ENCODE peak calls at places on chromosomes 5 and 9, in nine cellular contexts. E, V, T, U, G, P, W, D and Q are unnamed samples.

GRCh38 chr9:81737871-81738507 is 48.6 kb upstream of the TLE1 start:
- DNase-seq in P (peak), E (peak), G (no peak), T (no peak), V (no peak), W (no peak), U (peak), D (peak), Q (no peak)

GRCh38 chr9:137110147-137110910 is 4.2 kb downstream of the DPP7 start:
- DNase-seq in P (no peak), E (no peak), U (no peak), D (no peak), G (no peak), T (peak), V (no peak), W (no peak), Q (no peak)

GRCh38 chr5:61805101-61805500 is 473.0 kb downstream of the ZSWIM6 start:
- DNase-seq in W (no peak), V (no peak), E (peak), P (no peak), U (peak), T (no peak), G (no peak), D (peak), Q (no peak)

GRCh38 chr5:35776757-35777156 is 79.9 kb upstream of the IL7R start:
- DNase-seq in W (no peak), G (no peak), V (no peak), P (no peak), D (peak), E (no peak), U (no peak), T (no peak), Q (no peak)

GRCh38 chr5:32522429-32523143 is 62.8 kb upstream of the SUB1 start:
- DNase-seq in U (peak), T (no peak), W (peak), G (no peak), P (no peak), E (peak), V (no peak), D (no peak), Q (no peak)

GRCh38 chr9:80995759-80996158 is 693.6 kb downstream of the TLE1 start:
- DNase-seq in D (peak), P (no peak), V (no peak), E (peak), T (no peak), W (no peak), G (no peak), U (peak), Q (no peak)

GRCh38 chr9:76372345-76372744 is 21.9 kb downstream of the RFK start:
- DNase-seq in D (no peak), E (peak), V (no peak), W (no peak), P (no peak), G (no peak), T (no peak), U (no peak), Q (no peak)

GRCh38 chr5:154333016-154333415 is 112.8 kb upstream of the SAP30L start:
- DNase-seq in V (no peak), P (no peak), T (no peak), U (no peak), D (no peak), W (no peak), G (no peak), E (no peak), Q (no peak)

GRCh38 chr5:131211669-131212068 is 40.9 kb downstream of the LYRM7 start:
- DNase-seq in E (no peak), P (no peak), T (no peak), V (no peak), W (no peak), U (no peak), G (no peak), D (no peak), Q (no peak)

GRCh38 chr5:181160144-181160754 is 12.9 kb downstream of the OR2V2 start:
- DNase-seq in T (peak), G (peak), E (peak), W (no peak), D (no peak), V (peak), P (no peak), U (peak), Q (no peak)

GRCh38 chr9:132729235-132729890 is 59.1 kb downstream of the GTF3C4 start:
- DNase-seq in P (no peak), V (no peak), D (no peak), U (no peak), T (peak), G (no peak), W (no peak), E (no peak), Q (no peak)

GRCh38 chr9:14183001-14183400 is 130.9 kb downstream of the NFIB start:
- DNase-seq in D (no peak), P (no peak), U (no peak), V (no peak), T (no peak), E (no peak), W (no peak), G (no peak), Q (no peak)

GRCh38 chr5:53552561-53552960 is 7.9 kb upstream of the NDUFS4 start:
- DNase-seq in U (no peak), T (no peak), V (no peak), E (no peak), W (no peak), D (no peak), G (no peak), P (no peak), Q (no peak)

GRCh38 chr5:122967625-122968024 is 68.9 kb downstream of the PPIC start:
- DNase-seq in V (no peak), G (no peak), T (no peak), E (no peak), W (no peak), D (peak), P (no peak), U (no peak), Q (no peak)

GRCh38 chr5:89083791-89084190 is 200.8 kb upstream of the MEF2C start:
- DNase-seq in G (no peak), U (peak), E (peak), D (no peak), W (no peak), V (no peak), T (no peak), P (no peak), Q (no peak)

GRCh38 chr9:77543131-77543822 is 104.8 kb downstream of the GNA14 start:
- DNase-seq in P (no peak), D (no peak), V (no peak), G (no peak), W (no peak), U (no peak), E (no peak), T (no peak), Q (no peak)

GRCh38 chr9:95508968-95509850 is 7.6 kb downstream of the PTCH1 start:
- DNase-seq in P (peak), T (peak), E (peak), G (peak), U (peak), D (no peak), W (peak), V (peak), Q (peak)

GRCh38 chr5:18216016-18216415 is 581.8 kb downstream of the TAF11L14 start:
- DNase-seq in E (no peak), P (no peak), V (no peak), T (no peak), U (no peak), W (no peak), D (no peak), G (no peak), Q (no peak)

GRCh38 chr9:9920425-9920824 is 692.4 kb downstream of the PTPRD start:
- DNase-seq in P (no peak), W (no peak), D (no peak), V (no peak), G (peak), T (no peak), U (no peak), E (no peak), Q (no peak)
- TF ChIP-seq CTCF in P (no peak), W (no peak), D (peak), V (no peak), G (peak), T (no peak), U (peak), E (no peak), Q (peak)

GRCh38 chr5:2017540-2018389 is 135.0 kb upstream of the IRX4 start:
- DNase-seq in G (peak), W (no peak), V (no peak), U (peak), P (peak), T (no peak), D (no peak), E (peak), Q (peak)
- TF ChIP-seq CTCF in G (peak), W (peak), V (no peak), U (peak), P (peak), T (peak), D (peak), E (peak), Q (peak)

GRCh38 chr5:174816858-174817257 is 92.5 kb downstream of the MSX2 start:
- DNase-seq in U (no peak), W (no peak), D (no peak), E (no peak), T (no peak), G (no peak), V (no peak), P (no peak), Q (no peak)
- TF ChIP-seq CTCF in U (peak), W (peak), D (peak), E (peak), T (no peak), G (peak), V (no peak), P (no peak), Q (peak)

GRCh38 chr5:8756498-8757084 is 789.3 kb downstream of the SEMA5A start:
- DNase-seq in G (peak), T (no peak), V (no peak), D (peak), W (no peak), U (peak), P (no peak), E (peak), Q (peak)
- TF ChIP-seq CTCF in G (peak), T (peak), V (no peak), D (peak), W (peak), U (peak), P (peak), E (peak), Q (peak)

GRCh38 chr9:104386425-104387069 is 117.5 kb upstream of the OR13F1 start:
- DNase-seq in V (no peak), G (no peak), U (peak), E (peak), D (peak), P (peak), T (no peak), W (no peak), Q (no peak)
- TF ChIP-seq CTCF in V (no peak), G (peak), U (peak), E (peak), D (peak), P (peak), T (peak), W (peak), Q (peak)